ENCODE peak calls at places on chromosomes 13 and 19, in seven cellular contexts. R is NB4, Y is natural killer cell, V is Panc1, W is AG04450, J is RWPE1, G is neural progenitor cell. C is an unnamed sample.

GRCh38 chr19:18869781-18870530 is 26.0 kb downstream of the CERS1 start:
- DNase-seq in R (no peak), Y (no peak), V (no peak), W (no peak), J (no peak), G (no peak), C (no peak)

GRCh38 chr19:55369651-55370304 is 485 bp downstream of the IL11 start:
- DNase-seq in R (peak; percentile 41), Y (no peak), V (no peak), W (peak; percentile 42), J (peak; percentile 84), G (peak; percentile 87), C (no peak)

GRCh38 chr13:72174549-72174948 is 307.5 kb upstream of the DACH1 start:
- DNase-seq in R (no peak), Y (no peak), V (no peak), W (no peak), J (no peak), G (no peak), C (no peak)

GRCh38 chr13:114106991-114107685 is 25.3 kb downstream of the RASA3 start:
- DNase-seq in R (no peak), Y (peak; percentile 13), V (no peak), W (no peak), J (no peak), G (no peak), C (peak; percentile 11)

GRCh38 chr19:14561832-14562351 is 10.0 kb downstream of the NDUFB7 start:
- DNase-seq in R (peak; percentile 28), Y (peak; percentile 64), V (no peak), W (no peak), J (peak; percentile 58), G (no peak), C (no peak)

GRCh38 chr19:56321981-56322558 is 7.4 kb upstream of the ZSCAN5A start:
- DNase-seq in R (peak; percentile 71), Y (no peak), V (no peak), W (no peak), J (no peak), G (no peak), C (no peak)

GRCh38 chr19:47352095-47352494 is 3.0 kb downstream of the DHX34 start:
- DNase-seq in R (no peak), Y (no peak), V (no peak), W (no peak), J (no peak), G (no peak), C (no peak)

GRCh38 chr19:35872180-35872579 is 3.8 kb downstream of the APLP1 start:
- DNase-seq in R (no peak), Y (no peak), V (no peak), W (no peak), J (no peak), G (no peak), C (no peak)

GRCh38 chr13:73387318-73387717 is 328.5 kb downstream of the KLF5 start:
- DNase-seq in R (no peak), Y (no peak), V (no peak), W (no peak), J (no peak), G (no peak), C (no peak)

GRCh38 chr19:54805665-54806515 is 2.5 kb downstream of the KIR2DL4 start:
- DNase-seq in R (no peak), Y (no peak), V (no peak), W (no peak), J (no peak), G (no peak), C (no peak)

GRCh38 chr19:55253842-55254624 is 4.8 kb downstream of the PPP6R1 start:
- DNase-seq in R (peak; percentile 85), Y (peak; percentile 52), V (no peak), W (no peak), J (no peak), G (no peak), C (no peak)

GRCh38 chr13:44259045-44260042 is 114.3 kb upstream of the SERP2 start:
- DNase-seq in R (peak; percentile 95), Y (peak; percentile 52), V (no peak), W (no peak), J (peak; percentile 25), G (no peak), C (no peak)

GRCh38 chr19:1090731-1091543 is 4.2 kb downstream of the POLR2E start:
- DNase-seq in R (no peak), Y (no peak), V (no peak), W (no peak), J (no peak), G (no peak), C (no peak)

GRCh38 chr13:75704942-75705320 is 68.8 kb downstream of the LMO7 start:
- DNase-seq in R (no peak), Y (no peak), V (no peak), W (no peak), J (peak; percentile 72), G (no peak), C (no peak)

GRCh38 chr13:80262051-80262695 is 78.8 kb downstream of the SPRY2 start:
- DNase-seq in R (peak; percentile 4), Y (no peak), V (no peak), W (no peak), J (no peak), G (no peak), C (no peak)

GRCh38 chr13:34104853-34105252 is 286.9 kb downstream of the RFC3 start:
- DNase-seq in R (no peak), Y (no peak), V (no peak), W (no peak), J (no peak), G (no peak), C (no peak)

GRCh38 chr19:23391239-23391638 is 4.0 kb downstream of the ZNF91 start:
- DNase-seq in R (no peak), Y (no peak), V (no peak), W (no peak), J (no peak), G (no peak), C (no peak)

GRCh38 chr19:39951686-39952085 is 17.3 kb upstream of the FCGBP start:
- DNase-seq in R (peak; percentile 59), Y (no peak), V (no peak), W (no peak), J (peak; percentile 20), G (no peak), C (no peak)

GRCh38 chr19:56170261-56170660 is 5.5 kb upstream of the GALP start:
- DNase-seq in R (peak; percentile 11), Y (no peak), V (peak; percentile 39), W (no peak), J (peak; percentile 70), G (no peak), C (peak; percentile 57)

GRCh38 chr19:38412961-38413360 is 10.1 kb downstream of the FAM98C start:
- DNase-seq in R (no peak), Y (no peak), V (no peak), W (no peak), J (no peak), G (no peak), C (no peak)

GRCh38 chr13:32381539-32381938 is 46.4 kb downstream of the N4BP2L1 start:
- DNase-seq in R (peak; percentile 44), Y (no peak), V (no peak), W (no peak), J (no peak), G (peak; percentile 71), C (no peak)

GRCh38 chr19:41392775-41393174 is 4.4 kb downstream of the EXOSC5 start:
- DNase-seq in R (no peak), Y (no peak), V (no peak), W (no peak), J (no peak), G (no peak), C (no peak)

GRCh38 chr13:81540777-81541176 is 1199.9 kb upstream of the SPRY2 start:
- DNase-seq in R (peak; percentile 21), Y (no peak), V (no peak), W (no peak), J (no peak), G (peak; percentile 13), C (no peak)
- TF ChIP-seq CTCF in R (peak; percentile 7), Y (no peak), V (peak; percentile 17), W (no peak), J (no peak), G (peak; percentile 54), C (no peak)

GRCh38 chr13:46830405-46831005 is 33.5 kb upstream of the ESD start:
- DNase-seq in R (no peak), Y (no peak), V (no peak), W (no peak), J (no peak), G (no peak), C (no peak)

DNA sequence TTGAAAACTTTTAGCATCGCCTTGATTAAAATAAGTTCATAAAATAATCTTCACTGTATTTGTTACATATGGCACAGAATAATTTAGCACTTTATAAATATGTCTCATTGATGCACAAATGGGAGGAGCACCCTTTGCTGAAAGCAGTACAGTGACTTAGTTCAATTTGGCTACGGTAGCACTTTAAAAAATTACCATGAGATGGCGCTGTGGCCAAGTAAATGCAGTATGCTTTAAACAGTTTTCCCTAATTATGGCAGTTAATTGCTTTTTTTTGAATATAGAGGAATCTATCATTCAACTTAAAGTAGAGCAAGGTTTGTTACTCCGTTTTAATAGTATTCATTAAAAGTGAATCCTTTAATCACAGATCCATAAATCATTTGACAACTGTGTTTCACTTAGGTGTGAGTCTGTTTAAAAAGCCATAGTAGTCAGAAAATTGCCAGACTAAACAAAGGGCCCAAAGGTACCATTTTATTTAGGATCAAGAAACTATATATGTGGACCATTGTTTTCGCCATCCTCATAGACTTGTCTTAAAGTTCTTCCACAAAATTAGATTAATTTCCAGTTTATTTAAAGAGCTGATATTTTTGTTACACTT is 34.7 kb upstream of the ESD start:
- DNase-seq in R (peak; percentile 70), Y (no peak), V (peak; percentile 32), W (peak; percentile 15), J (peak; percentile 34), G (peak; percentile 61), C (peak; percentile 31)
- TF ChIP-seq CTCF in R (peak; percentile 70), Y (peak; percentile 74), V (peak; percentile 66), W (peak; percentile 82), J (peak; percentile 78), G (peak; percentile 97), C (no peak)

GRCh38 chr13:74573654-74574053 is 439.4 kb upstream of the KLF12 start:
- DNase-seq in R (peak; percentile 25), Y (no peak), V (no peak), W (no peak), J (no peak), G (peak; percentile 28), C (no peak)
- TF ChIP-seq CTCF in R (peak; percentile 49), Y (no peak), V (no peak), W (peak; percentile 28), J (no peak), G (peak; percentile 50), C (no peak)

DNA sequence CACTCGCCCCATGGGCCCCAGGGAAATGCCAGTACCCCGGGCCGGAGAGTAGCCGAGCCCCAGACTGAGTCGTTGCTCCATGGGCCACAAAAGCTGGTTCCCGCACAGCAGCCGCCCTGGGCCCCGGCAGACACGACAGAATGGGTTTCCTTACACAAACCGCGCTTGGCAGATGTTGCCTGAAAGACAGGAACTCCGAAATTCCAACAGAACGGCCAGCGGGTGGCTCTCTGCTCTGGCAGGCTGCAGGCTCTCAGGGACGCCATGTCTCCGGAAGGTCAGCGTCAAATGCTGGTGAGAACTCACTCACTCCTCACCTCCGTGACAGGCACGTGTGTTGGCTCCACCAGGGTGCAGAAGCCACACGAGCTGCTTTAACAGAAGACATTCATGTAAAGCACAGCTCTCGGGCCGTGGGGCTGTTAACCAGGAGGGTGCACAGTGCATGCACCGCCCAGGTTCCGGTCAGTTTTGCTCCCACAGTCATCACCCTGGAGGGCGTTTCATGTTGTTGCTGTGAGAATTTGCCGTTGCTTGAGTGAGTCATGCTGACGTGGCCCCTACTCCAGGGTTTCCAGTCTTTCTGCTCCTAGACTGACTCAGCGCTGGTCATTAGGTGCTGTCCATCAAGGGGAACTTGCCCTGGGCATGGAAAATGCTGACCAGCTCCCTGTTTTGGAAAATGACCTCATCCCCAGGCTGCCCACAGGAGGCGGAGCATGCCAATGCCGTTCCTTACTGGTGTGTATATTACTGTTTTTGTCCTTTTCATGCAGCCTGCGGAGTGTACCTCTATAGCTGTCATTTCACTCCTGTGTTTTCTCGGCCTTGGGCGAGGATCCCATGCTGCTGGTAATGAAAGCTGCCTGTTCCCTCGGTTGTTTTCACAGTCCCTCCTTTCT is 44.8 kb downstream of the ANKRD10 start:
- DNase-seq in R (peak; percentile 87), Y (peak; percentile 26), V (peak; percentile 95), W (peak; percentile 99), J (peak; percentile 96), G (peak; percentile 46), C (peak; percentile 95)
- TF ChIP-seq CTCF in R (no peak), Y (no peak), V (no peak), W (no peak), J (no peak), G (no peak), C (no peak)

C was measured in omental fat pad.